ENCODE peak calls at places on chromosomes 3 and 15, in four cellular contexts. V is K562, J is GM12878, W is HepG2. Z is an unnamed sample.

GRCh38 chr3:66475386-66476020 is 25.3 kb downstream of the LRIG1 start:
- DNase-seq in V (no peak), J (no peak), W (peak; percentile 68), Z (no peak)

GRCh38 chr15:70437882-70438331 is 325.5 kb downstream of the UACA start:
- DNase-seq in J (no peak), V (no peak), W (no peak), Z (no peak)

GRCh38 chr3:35946857-35947514 is 307.7 kb downstream of the ARPP21 start:
- DNase-seq in V (no peak), W (no peak), J (no peak), Z (no peak)

GRCh38 chr15:30943654-30944335 is 40.1 kb downstream of the FAN1 start:
- DNase-seq in V (no peak), W (no peak), J (no peak), Z (no peak)

GRCh38 chr3:111351334-111351733 is 190.7 kb upstream of the CD96 start:
- DNase-seq in J (no peak), V (no peak), W (no peak), Z (no peak)

GRCh38 chr3:158097141-158097540 is 9.1 kb downstream of the SHOX2 start:
- DNase-seq in W (no peak), V (no peak), J (no peak), Z (no peak)

GRCh38 chr3:141959531-141959920 is 83.1 kb downstream of the ATP1B3 start:
- DNase-seq in W (peak; percentile 15), J (no peak), V (no peak), Z (no peak)

GRCh38 chr3:29642393-29643033 is 361.6 kb downstream of the RBMS3 start:
- DNase-seq in V (no peak), J (no peak), W (no peak), Z (peak; percentile 10)

GRCh38 chr3:40939113-40940070 is 259.9 kb upstream of the CTNNB1 start:
- DNase-seq in W (no peak), J (no peak), V (no peak), Z (no peak)

GRCh38 chr3:60080648-60081047 is 1030.8 kb upstream of the CFAP20DC start:
- DNase-seq in J (no peak), V (no peak), W (no peak), Z (no peak)

GRCh38 chr3:59812188-59812587 is 762.4 kb upstream of the CFAP20DC start:
- DNase-seq in J (no peak), W (no peak), V (no peak), Z (no peak)

GRCh38 chr3:181541414-181541813 is 170.3 kb upstream of the SOX2 start:
- DNase-seq in J (no peak), W (no peak), V (no peak), Z (no peak)

GRCh38 chr15:101841656-101842055 is 29.7 kb downstream of the OR4F15 start:
- DNase-seq in V (no peak), W (no peak), J (no peak), Z (no peak)

GRCh38 chr15:94395626-94396025 is 164.3 kb downstream of the MCTP2 start:
- DNase-seq in J (no peak), W (no peak), V (no peak), Z (no peak)

GRCh38 chr3:111768571-111769100 is 90.4 kb upstream of the PHLDB2 start:
- DNase-seq in V (no peak), J (no peak), W (peak; percentile 50), Z (no peak)

GRCh38 chr3:23776352-23776891 is 29.3 kb upstream of the UBE2E1 start:
- DNase-seq in W (no peak), V (no peak), J (no peak), Z (no peak)

GRCh38 chr15:38991701-38992100 is 427.1 kb upstream of the RASGRP1 start:
- DNase-seq in W (no peak), J (no peak), V (no peak), Z (no peak)

GRCh38 chr3:13019243-13019701 is 54.0 kb downstream of the IQSEC1 start:
- DNase-seq in J (no peak), W (no peak), V (peak; percentile 68), Z (no peak)

GRCh38 chr3:69542265-69543079 is 156.6 kb upstream of the FRMD4B start:
- DNase-seq in V (no peak), J (no peak), W (no peak), Z (peak; percentile 31)

GRCh38 chr3:189851682-189852081 is 220.5 kb downstream of the TP63 start:
- DNase-seq in V (no peak), W (no peak), J (no peak), Z (no peak)

GRCh38 chr3:189365609-189366564 is 194.1 kb downstream of the TPRG1 start:
- DNase-seq in V (no peak), W (no peak), J (no peak), Z (no peak)

GRCh38 chr3:107458871-107459270 is 63.9 kb upstream of the BBX start:
- DNase-seq in J (no peak), W (no peak), V (no peak), Z (no peak)

GRCh38 chr15:37045241-37045640 is 55.1 kb downstream of the MEIS2 start:
- DNase-seq in J (no peak), W (no peak), V (no peak), Z (no peak)

DNA sequence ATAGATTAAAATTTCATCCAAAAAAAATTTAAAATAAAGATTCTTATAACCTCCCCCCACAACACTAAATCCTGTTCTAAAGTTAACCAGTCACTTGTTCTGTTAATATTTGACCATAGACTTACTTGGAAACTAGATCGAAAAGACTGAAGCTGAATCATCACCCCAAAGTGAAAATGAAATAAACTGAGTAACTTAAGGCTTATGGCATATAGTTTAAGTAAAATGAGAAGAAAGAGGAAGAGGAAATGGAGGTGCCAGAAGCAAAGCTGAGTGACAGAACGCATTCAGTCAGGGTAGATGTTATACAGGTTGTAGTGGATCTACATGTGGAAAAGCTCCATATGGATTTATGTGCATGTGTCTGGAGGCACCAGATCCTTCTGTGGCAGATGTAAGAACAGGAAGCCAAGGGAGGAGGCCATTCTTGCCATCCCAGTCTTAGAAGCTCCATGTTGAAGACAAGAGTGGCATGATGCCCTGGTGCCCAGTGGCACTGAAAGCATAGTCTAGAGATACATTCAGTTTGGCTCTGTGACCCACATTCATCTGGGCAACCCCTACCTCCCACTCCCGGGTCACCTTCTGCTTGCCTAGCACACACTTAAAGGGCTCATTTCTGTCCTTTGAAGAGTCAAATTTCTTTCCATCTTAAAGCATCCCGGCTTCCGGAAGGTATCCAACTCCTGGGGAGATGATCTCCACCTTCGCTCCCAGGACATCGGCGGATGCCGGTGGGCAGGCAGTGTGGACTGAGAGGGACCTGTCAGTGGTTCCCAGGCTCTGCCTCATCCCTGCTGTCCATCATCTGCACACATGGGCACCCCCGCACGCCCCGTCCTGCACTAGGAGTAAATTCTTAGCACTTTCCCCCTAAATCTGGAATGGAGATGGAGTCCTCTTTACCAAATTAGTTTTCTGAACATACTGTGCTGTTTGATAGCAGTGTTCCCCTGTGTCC is 90.8 kb downstream of the NEO1 start:
- DNase-seq in W (no peak), V (no peak), J (peak; percentile 19), Z (no peak)
- TF ChIP-seq FOXK2 in W (no peak), V (no peak), J (no peak), Z (no peak)

DNA sequence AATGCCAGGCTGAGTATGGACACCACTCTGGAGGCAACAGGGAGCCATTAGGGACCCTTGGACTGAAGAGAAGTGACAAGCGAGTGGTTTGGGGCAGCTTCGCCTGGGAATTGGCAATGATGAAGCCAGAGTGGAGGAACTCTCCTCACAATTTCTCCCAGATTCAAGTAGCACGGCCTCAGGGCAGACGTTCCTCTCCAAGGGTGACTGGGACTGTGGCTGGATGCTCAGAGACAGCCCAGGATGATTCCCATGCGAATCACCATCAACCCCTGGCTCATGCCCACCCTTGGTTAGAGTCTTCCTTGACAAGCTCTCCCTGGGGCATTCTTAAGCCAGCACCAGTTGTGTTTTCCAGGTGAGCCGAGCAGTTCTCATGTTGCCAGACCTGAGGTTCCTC is 16.3 kb upstream of the DOCK3 start:
- DNase-seq in W (no peak), V (no peak), J (no peak), Z (no peak)
- TF ChIP-seq TARDBP in W (no peak), V (no peak), J (no peak), Z (no peak)

GRCh38 chr15:68203486-68203885 is 1.6 kb downstream of the CALML4 start:
- DNase-seq in W (no peak), V (no peak), J (no peak), Z (no peak)

GRCh38 chr15:68201153-68201878 is 3.8 kb downstream of the CALML4 start:
- DNase-seq in V (no peak), W (no peak), J (no peak), Z (no peak)

GRCh38 chr15:68200016-68200861 is 4.9 kb downstream of the CALML4 start:
- DNase-seq in J (no peak), V (no peak), W (no peak), Z (no peak)

GRCh38 chr15:68203956-68204355 is 1.2 kb downstream of the CALML4 start:
- DNase-seq in W (no peak), J (no peak), V (no peak), Z (no peak)

GRCh38 chr15:68201879-68202261 is 3.3 kb downstream of the CALML4 start:
- DNase-seq in J (no peak), V (no peak), W (no peak), Z (no peak)
- TF ChIP-seq FOXK2 in J (no peak), V (no peak), W (no peak), Z (no peak)

GRCh38 chr3:100297784-100298183 is 36.8 kb upstream of the NIT2 start:
- DNase-seq in V (no peak), J (no peak), W (no peak), Z (no peak)
- TF ChIP-seq TARDBP in V (no peak), J (no peak), W (no peak), Z (no peak)

GRCh38 chr15:48940508-48940907 is 23.2 kb downstream of the SHC4 start:
- DNase-seq in V (no peak), W (no peak), J (peak; percentile 81), Z (no peak)
- TF ChIP-seq FOXK2 in V (no peak), W (no peak), J (no peak), Z (no peak)

Z was measured in HEK293T.